ENCODE peak calls at places on chromosomes 5 and 9, in ten cellular contexts. One of them, this sample, is unnamed.

GRCh38 chr5:173240091-173241050 is 5.4 kb upstream of the NKX2-5 start:
- DNase-seq in ascending aorta: no peak
- DNase-seq in astrocyte of the cerebellum: no peak
- DNase-seq in T-helper 17 cell: no peak
- DNase-seq in SJSA1: no peak
- DNase-seq in IMR-90: no peak
- DNase-seq in germinal center: no peak
- DNase-seq in HT-29: no peak
- DNase-seq in NAMALWA: no peak
- DNase-seq in Caco-2: no peak
- DNase-seq in this sample: peak

GRCh38 chr9:88537743-88538055 is 2.7 kb downstream of the NXNL2 start:
- DNase-seq in ascending aorta: peak
- DNase-seq in SJSA1: peak
- DNase-seq in germinal center: no peak
- DNase-seq in NAMALWA: peak
- DNase-seq in IMR-90: peak
- DNase-seq in Caco-2: no peak
- DNase-seq in T-helper 17 cell: no peak
- DNase-seq in astrocyte of the cerebellum: peak
- DNase-seq in HT-29: peak
- DNase-seq in this sample: no peak

GRCh38 chr5:125113328-125113727 is 366.9 kb upstream of the ZNF608 start:
- DNase-seq in SJSA1: no peak
- DNase-seq in IMR-90: no peak
- DNase-seq in HT-29: no peak
- DNase-seq in T-helper 17 cell: no peak
- DNase-seq in ascending aorta: no peak
- DNase-seq in astrocyte of the cerebellum: no peak
- DNase-seq in NAMALWA: peak
- DNase-seq in germinal center: no peak
- DNase-seq in Caco-2: no peak
- DNase-seq in this sample: no peak

GRCh38 chr5:163915481-163915961 is 410.1 kb downstream of the MAT2B start:
- DNase-seq in ascending aorta: no peak
- DNase-seq in germinal center: peak
- DNase-seq in astrocyte of the cerebellum: peak
- DNase-seq in Caco-2: no peak
- DNase-seq in IMR-90: peak
- DNase-seq in HT-29: no peak
- DNase-seq in NAMALWA: peak
- DNase-seq in SJSA1: no peak
- DNase-seq in T-helper 17 cell: no peak
- DNase-seq in this sample: peak

GRCh38 chr5:110977927-110978326 is 93.6 kb upstream of the TSLP start:
- DNase-seq in NAMALWA: no peak
- DNase-seq in astrocyte of the cerebellum: no peak
- DNase-seq in IMR-90: peak
- DNase-seq in Caco-2: no peak
- DNase-seq in T-helper 17 cell: no peak
- DNase-seq in germinal center: no peak
- DNase-seq in HT-29: no peak
- DNase-seq in SJSA1: no peak
- DNase-seq in ascending aorta: no peak
- DNase-seq in this sample: no peak

GRCh38 chr5:75716715-75717081 is 539 bp downstream of the POC5 start:
- DNase-seq in ascending aorta: no peak
- DNase-seq in HT-29: no peak
- DNase-seq in SJSA1: no peak
- DNase-seq in IMR-90: no peak
- DNase-seq in germinal center: peak
- DNase-seq in T-helper 17 cell: no peak
- DNase-seq in NAMALWA: no peak
- DNase-seq in Caco-2: no peak
- DNase-seq in astrocyte of the cerebellum: no peak
- DNase-seq in this sample: peak

GRCh38 chr5:152349683-152350526 is 55.2 kb downstream of the NMUR2 start:
- DNase-seq in IMR-90: peak
- DNase-seq in NAMALWA: peak
- DNase-seq in T-helper 17 cell: no peak
- DNase-seq in Caco-2: peak
- DNase-seq in SJSA1: peak
- DNase-seq in HT-29: peak
- DNase-seq in astrocyte of the cerebellum: peak
- DNase-seq in ascending aorta: no peak
- DNase-seq in germinal center: peak
- DNase-seq in this sample: peak

GRCh38 chr9:32255026-32255425 is 129.4 kb upstream of the ACO1 start:
- DNase-seq in astrocyte of the cerebellum: no peak
- DNase-seq in NAMALWA: no peak
- DNase-seq in IMR-90: no peak
- DNase-seq in germinal center: no peak
- DNase-seq in HT-29: no peak
- DNase-seq in ascending aorta: no peak
- DNase-seq in T-helper 17 cell: no peak
- DNase-seq in SJSA1: no peak
- DNase-seq in Caco-2: no peak
- DNase-seq in this sample: no peak

GRCh38 chr9:136410500-136411287 is at the start of the genes ENTR1 and PMPCA:
- DNase-seq in NAMALWA: peak
- DNase-seq in Caco-2: peak
- DNase-seq in IMR-90: peak
- DNase-seq in astrocyte of the cerebellum: peak
- DNase-seq in HT-29: peak
- DNase-seq in germinal center: peak
- DNase-seq in SJSA1: peak
- DNase-seq in ascending aorta: peak
- DNase-seq in T-helper 17 cell: peak
- DNase-seq in this sample: peak

GRCh38 chr5:132059696-132060500 is 557 bp upstream of the IL3 start:
- DNase-seq in T-helper 17 cell: peak
- DNase-seq in SJSA1: no peak
- DNase-seq in ascending aorta: no peak
- DNase-seq in HT-29: no peak
- DNase-seq in Caco-2: peak
- DNase-seq in astrocyte of the cerebellum: no peak
- DNase-seq in IMR-90: no peak
- DNase-seq in NAMALWA: no peak
- DNase-seq in germinal center: no peak
- DNase-seq in this sample: no peak

GRCh38 chr9:114370251-114370984 is 17.4 kb downstream of the AKNA start:
- DNase-seq in ascending aorta: peak
- DNase-seq in astrocyte of the cerebellum: no peak
- DNase-seq in T-helper 17 cell: no peak
- DNase-seq in SJSA1: no peak
- DNase-seq in germinal center: no peak
- DNase-seq in NAMALWA: peak
- DNase-seq in Caco-2: no peak
- DNase-seq in HT-29: no peak
- DNase-seq in IMR-90: no peak
- DNase-seq in this sample: no peak

GRCh38 chr9:88433583-88434240 is 45.5 kb downstream of the SPIN1 start:
- DNase-seq in T-helper 17 cell: no peak
- DNase-seq in germinal center: no peak
- DNase-seq in HT-29: no peak
- DNase-seq in astrocyte of the cerebellum: no peak
- DNase-seq in SJSA1: no peak
- DNase-seq in Caco-2: no peak
- DNase-seq in IMR-90: peak
- DNase-seq in ascending aorta: no peak
- DNase-seq in NAMALWA: no peak
- DNase-seq in this sample: no peak

GRCh38 chr9:137107982-137108381 is 6.6 kb downstream of the DPP7 start:
- DNase-seq in astrocyte of the cerebellum: no peak
- DNase-seq in SJSA1: no peak
- DNase-seq in Caco-2: no peak
- DNase-seq in germinal center: no peak
- DNase-seq in ascending aorta: no peak
- DNase-seq in NAMALWA: no peak
- DNase-seq in HT-29: no peak
- DNase-seq in IMR-90: no peak
- DNase-seq in T-helper 17 cell: no peak
- DNase-seq in this sample: peak

GRCh38 chr9:130444565-130445221 is at the start of gene ASS1:
- DNase-seq in Caco-2: peak
- DNase-seq in HT-29: peak
- DNase-seq in T-helper 17 cell: peak
- DNase-seq in ascending aorta: no peak
- DNase-seq in IMR-90: no peak
- DNase-seq in germinal center: peak
- DNase-seq in NAMALWA: peak
- DNase-seq in SJSA1: peak
- DNase-seq in astrocyte of the cerebellum: no peak
- DNase-seq in this sample: peak

GRCh38 chr5:141560141-141560540 is 58.7 kb downstream of the DIAPH1 start:
- DNase-seq in ascending aorta: no peak
- DNase-seq in SJSA1: peak
- DNase-seq in Caco-2: no peak
- DNase-seq in T-helper 17 cell: no peak
- DNase-seq in HT-29: peak
- DNase-seq in germinal center: no peak
- DNase-seq in astrocyte of the cerebellum: peak
- DNase-seq in NAMALWA: no peak
- DNase-seq in IMR-90: no peak
- DNase-seq in this sample: no peak

GRCh38 chr5:92119110-92119509 is 736.0 kb upstream of the ARRDC3 start:
- DNase-seq in astrocyte of the cerebellum: no peak
- DNase-seq in Caco-2: no peak
- DNase-seq in IMR-90: no peak
- DNase-seq in ascending aorta: no peak
- DNase-seq in T-helper 17 cell: no peak
- DNase-seq in SJSA1: no peak
- DNase-seq in NAMALWA: no peak
- DNase-seq in HT-29: no peak
- DNase-seq in germinal center: no peak
- DNase-seq in this sample: no peak

GRCh38 chr9:37679649-37680402 is 29.1 kb downstream of the FRMPD1 start:
- DNase-seq in T-helper 17 cell: no peak
- DNase-seq in ascending aorta: no peak
- DNase-seq in astrocyte of the cerebellum: no peak
- DNase-seq in SJSA1: no peak
- DNase-seq in NAMALWA: no peak
- DNase-seq in germinal center: no peak
- DNase-seq in Caco-2: no peak
- DNase-seq in HT-29: no peak
- DNase-seq in IMR-90: no peak
- DNase-seq in this sample: no peak

GRCh38 chr9:123656565-123656964 is 273.4 kb downstream of the DENND1A start:
- DNase-seq in IMR-90: peak
- DNase-seq in SJSA1: no peak
- DNase-seq in T-helper 17 cell: no peak
- DNase-seq in astrocyte of the cerebellum: peak
- DNase-seq in HT-29: no peak
- DNase-seq in germinal center: no peak
- DNase-seq in Caco-2: no peak
- DNase-seq in NAMALWA: no peak
- DNase-seq in ascending aorta: no peak
- DNase-seq in this sample: no peak

GRCh38 chr5:34656001-34656699 is at the start of gene RAI14:
- DNase-seq in IMR-90: peak
- DNase-seq in astrocyte of the cerebellum: peak
- DNase-seq in ascending aorta: peak
- DNase-seq in HT-29: peak
- DNase-seq in NAMALWA: no peak
- DNase-seq in SJSA1: peak
- DNase-seq in germinal center: peak
- DNase-seq in T-helper 17 cell: peak
- DNase-seq in Caco-2: peak
- DNase-seq in this sample: peak

GRCh38 chr5:59246470-59247250 is 646.9 kb downstream of the PDE4D start:
- DNase-seq in astrocyte of the cerebellum: peak
- DNase-seq in Caco-2: no peak
- DNase-seq in SJSA1: no peak
- DNase-seq in T-helper 17 cell: no peak
- DNase-seq in IMR-90: peak
- DNase-seq in NAMALWA: no peak
- DNase-seq in HT-29: peak
- DNase-seq in germinal center: no peak
- DNase-seq in ascending aorta: no peak
- DNase-seq in this sample: no peak

GRCh38 chr5:3351581-3352442 is 243.8 kb upstream of the IRX1 start:
- DNase-seq in NAMALWA: no peak
- DNase-seq in IMR-90: no peak
- DNase-seq in HT-29: no peak
- DNase-seq in germinal center: no peak
- DNase-seq in ascending aorta: no peak
- DNase-seq in astrocyte of the cerebellum: no peak
- DNase-seq in Caco-2: no peak
- DNase-seq in T-helper 17 cell: no peak
- DNase-seq in SJSA1: no peak
- DNase-seq in this sample: no peak

GRCh38 chr5:2902186-2902585 is 150.7 kb upstream of the IRX2 start:
- DNase-seq in T-helper 17 cell: no peak
- DNase-seq in IMR-90: no peak
- DNase-seq in astrocyte of the cerebellum: no peak
- DNase-seq in HT-29: no peak
- DNase-seq in Caco-2: no peak
- DNase-seq in germinal center: no peak
- DNase-seq in SJSA1: no peak
- DNase-seq in NAMALWA: no peak
- DNase-seq in ascending aorta: no peak
- DNase-seq in this sample: no peak

GRCh38 chr9:89675403-89675771 is 70.6 kb downstream of the GADD45G start:
- DNase-seq in Caco-2: no peak
- DNase-seq in IMR-90: no peak
- DNase-seq in T-helper 17 cell: no peak
- DNase-seq in astrocyte of the cerebellum: no peak
- DNase-seq in HT-29: no peak
- DNase-seq in NAMALWA: no peak
- DNase-seq in germinal center: no peak
- DNase-seq in ascending aorta: no peak
- DNase-seq in SJSA1: no peak
- DNase-seq in this sample: no peak

GRCh38 chr9:115213777-115214428 is 95.9 kb upstream of the TNC start:
- DNase-seq in ascending aorta: no peak
- DNase-seq in T-helper 17 cell: no peak
- DNase-seq in SJSA1: peak
- DNase-seq in NAMALWA: no peak
- DNase-seq in HT-29: no peak
- DNase-seq in Caco-2: no peak
- DNase-seq in germinal center: no peak
- DNase-seq in IMR-90: peak
- DNase-seq in astrocyte of the cerebellum: peak
- DNase-seq in this sample: no peak

GRCh38 chr5:43106290-43106638 is 14.4 kb upstream of the ZNF131 start:
- DNase-seq in HT-29: no peak
- DNase-seq in IMR-90: no peak
- DNase-seq in germinal center: no peak
- DNase-seq in ascending aorta: no peak
- DNase-seq in Caco-2: no peak
- DNase-seq in SJSA1: no peak
- DNase-seq in T-helper 17 cell: no peak
- DNase-seq in NAMALWA: no peak
- DNase-seq in astrocyte of the cerebellum: no peak
- DNase-seq in this sample: no peak

This sample was measured in GM20000.